ENCODE peak calls at places on chromosomes 1 and 21, in four cellular contexts. R, W, D and U are unnamed samples.

GRCh38 chr1:41020109-41020576 is 1.4 kb downstream of the SLFNL1 start:
- ATAC-seq in R (no peak), W (no peak), D (no peak), U (no peak)

GRCh38 chr21:38219049-38219628 is 37.7 kb upstream of the KCNJ15 start:
- ATAC-seq in R (peak), W (peak), D (peak), U (no peak)

GRCh38 chr1:96292141-96292540 is 429.4 kb upstream of the PTBP2 start:
- ATAC-seq in R (no peak), W (no peak), D (no peak), U (no peak)

GRCh38 chr1:203090667-203091320 is 5.0 kb upstream of the MYOG start:
- ATAC-seq in R (no peak), W (no peak), D (no peak), U (no peak)

GRCh38 chr1:43997295-43997694 is 5.9 kb downstream of the CCDC24 start:
- ATAC-seq in R (no peak), W (no peak), D (no peak), U (no peak)

GRCh38 chr1:93616221-93616995 is 65.2 kb downstream of the BCAR3 start:
- ATAC-seq in R (peak), W (no peak), D (no peak), U (no peak)

GRCh38 chr1:223739366-223740057 is 27.2 kb downstream of the CAPN2 start:
- ATAC-seq in R (no peak), W (no peak), D (no peak), U (no peak)

GRCh38 chr1:30083800-30084464 is 639.5 kb downstream of the MATN1 start:
- ATAC-seq in R (peak), W (no peak), D (no peak), U (no peak)

GRCh38 chr1:74513901-74514300 is 1.5 kb upstream of the LRRC53 start:
- ATAC-seq in R (peak), W (no peak), D (no peak), U (no peak)

GRCh38 chr1:116720406-116721071 is 33.7 kb upstream of the CD2 start:
- ATAC-seq in R (no peak), W (no peak), D (no peak), U (no peak)

GRCh38 chr1:155220566-155220965 is 12.1 kb downstream of the MTX1 start:
- ATAC-seq in R (no peak), W (no peak), D (no peak), U (no peak)